ENCODE peak calls at places on chromosome 1, in eight cellular contexts. G is GM04504; T is HT1080; P is activated T-cell treated with anti-CD3 and anti-CD28 coated beads for 24 hours; C is endodermal cell; Y is hippocampal formation; W is GM12865; Q is stimulated activated CD8-positive, alpha-beta memory T cell treated with anti-CD3 and anti-CD28 coated beads, Interleukin-4, amount 100 ng/mL, for 48 hours. F is an unnamed sample.

GRCh38 chr1:1677718-1678580 is 14.6 kb downstream of the SLC35E2B start:
- DNase-seq in G (no peak), T (no peak), P (peak), C (no peak), Y (no peak), W (peak), Q (peak), F (peak)

GRCh38 chr1:78619803-78620579 is at the start of gene IFI44L:
- DNase-seq in G (no peak), T (peak), P (peak), C (no peak), Y (no peak), W (peak), Q (peak), F (peak)

GRCh38 chr1:214660900-214661299 is 57.9 kb downstream of the CENPF start:
- DNase-seq in G (peak), T (no peak), P (no peak), C (peak), Y (peak), W (no peak), Q (no peak), F (no peak)

GRCh38 chr1:12511516-12512468 is 106.2 kb downstream of the DHRS3 start:
- DNase-seq in G (no peak), T (no peak), P (no peak), C (no peak), Y (no peak), W (no peak), Q (no peak), F (peak)

GRCh38 chr1:247331526-247332214 is at the start of gene ZNF496:
- DNase-seq in G (peak), T (peak), P (peak), C (peak), Y (peak), W (peak), Q (peak), F (peak)

GRCh38 chr1:52179073-52179472 is 37.2 kb downstream of the ZFYVE9 start:
- DNase-seq in G (no peak), T (no peak), P (no peak), C (no peak), Y (no peak), W (no peak), Q (no peak), F (no peak)

GRCh38 chr1:117659565-117660264 is 53.9 kb downstream of the TENT5C start:
- DNase-seq in G (no peak), T (no peak), P (no peak), C (no peak), Y (no peak), W (peak), Q (no peak), F (no peak)

GRCh38 chr1:28096210-28097099 is 8.0 kb upstream of the EYA3 start:
- DNase-seq in G (no peak), T (no peak), P (no peak), C (no peak), Y (no peak), W (no peak), Q (no peak), F (no peak)

GRCh38 chr1:35845766-35846165 is 37.2 kb upstream of the AGO1 start:
- DNase-seq in G (no peak), T (no peak), P (no peak), C (no peak), Y (peak), W (no peak), Q (no peak), F (no peak)

GRCh38 chr1:155983191-155984023 is 5.1 kb upstream of the ARHGEF2 start:
- DNase-seq in G (peak), T (peak), P (no peak), C (peak), Y (no peak), W (peak), Q (no peak), F (peak)

GRCh38 chr1:12604986-12605385 is 13.0 kb downstream of the DHRS3 start:
- DNase-seq in G (no peak), T (no peak), P (no peak), C (no peak), Y (no peak), W (no peak), Q (no peak), F (no peak)

GRCh38 chr1:8407652-8408051 is 89.7 kb downstream of the SLC45A1 start:
- DNase-seq in G (no peak), T (no peak), P (no peak), C (no peak), Y (no peak), W (no peak), Q (no peak), F (no peak)

GRCh38 chr1:22774483-22775182 is 64.0 kb downstream of the EPHB2 start:
- DNase-seq in G (no peak), T (no peak), P (no peak), C (no peak), Y (no peak), W (no peak), Q (no peak), F (no peak)

GRCh38 chr1:247007511-247008405 is at the start of gene ZNF695:
- DNase-seq in G (peak), T (peak), P (peak), C (peak), Y (peak), W (peak), Q (peak), F (peak)

GRCh38 chr1:90834354-90835171 is 117.5 kb upstream of the BARHL2 start:
- DNase-seq in G (peak), T (no peak), P (no peak), C (peak), Y (no peak), W (no peak), Q (no peak), F (no peak)

GRCh38 chr1:161089251-161089924 is at the start of gene NECTIN4:
- DNase-seq in G (no peak), T (no peak), P (no peak), C (peak), Y (no peak), W (no peak), Q (peak), F (peak)

GRCh38 chr1:107950434-107950833 is 14.5 kb downstream of the VAV3 start:
- DNase-seq in G (no peak), T (no peak), P (no peak), C (no peak), Y (no peak), W (peak), Q (no peak), F (no peak)

GRCh38 chr1:168729405-168729802 is 398 bp upstream of the DPT start:
- DNase-seq in G (no peak), T (no peak), P (no peak), C (no peak), Y (no peak), W (no peak), Q (no peak), F (no peak)

GRCh38 chr1:57719274-57719673 is 295.4 kb upstream of the DAB1 start:
- DNase-seq in G (no peak), T (no peak), P (no peak), C (no peak), Y (no peak), W (no peak), Q (no peak), F (no peak)

GRCh38 chr1:156623946-156624813 is 5.0 kb downstream of the HAPLN2 start:
- DNase-seq in G (no peak), T (peak), P (no peak), C (peak), Y (no peak), W (peak), Q (peak), F (peak)

GRCh38 chr1:204067935-204068334 is 5.0 kb upstream of the SOX13 start:
- DNase-seq in G (no peak), T (no peak), P (no peak), C (no peak), Y (no peak), W (no peak), Q (no peak), F (no peak)

GRCh38 chr1:231625975-231626534 is 535 bp upstream of the DISC1 start:
- DNase-seq in G (no peak), T (no peak), P (no peak), C (no peak), Y (no peak), W (peak), Q (no peak), F (no peak)

GRCh38 chr1:246607466-246607865 is 41.2 kb downstream of the CNST start:
- DNase-seq in G (no peak), T (no peak), P (no peak), C (no peak), Y (no peak), W (no peak), Q (no peak), F (no peak)